ENCODE peak calls at places on chromosomes 12 and 14, in six cellular contexts. Q, Z, T, U, D and H are unnamed samples. For H3K36me3, the result is how much of the 10 kb centered on the place peaks cover.

GRCh38 chr14:24013654-24014514 is 25.2 kb downstream of the DHRS4L2 start:
- DNase-seq in T (peak), Q (peak), U (no peak), Z (peak), D (peak), H (peak)

GRCh38 chr12:81520064-81520945 is 238.8 kb downstream of the PPFIA2 start:
- DNase-seq in D (no peak), Q (no peak), Z (no peak), U (no peak), T (no peak), H (no peak)

GRCh38 chr12:130838284-130838950 is 633 bp downstream of the STX2 start:
- DNase-seq in D (no peak), Q (peak), U (no peak), T (no peak), Z (no peak), H (peak)

GRCh38 chr14:89841855-89842254 is 112.7 kb downstream of the EFCAB11 start:
- DNase-seq in Q (no peak), Z (peak), U (no peak), D (no peak), T (no peak), H (no peak)

GRCh38 chr14:99537399-99537798 is 56.2 kb downstream of the CCNK start:
- DNase-seq in Q (no peak), T (no peak), D (peak), U (peak), Z (peak), H (no peak)

GRCh38 chr12:124490584-124491305 is 76.7 kb downstream of the NCOR2 start:
- DNase-seq in U (peak), Z (peak), Q (peak), D (no peak), T (no peak), H (no peak)

GRCh38 chr12:109277899-109278762 is 31.0 kb downstream of the FOXN4 start:
- DNase-seq in Z (no peak), T (no peak), Q (peak), D (no peak), U (no peak), H (peak)

GRCh38 chr14:38079268-38079667 is 128.4 kb upstream of the SSTR1 start:
- DNase-seq in U (no peak), T (peak), Q (no peak), Z (no peak), D (peak), H (no peak)

GRCh38 chr14:105702275-105702817 is 176.0 kb downstream of the TMEM121 start:
- DNase-seq in U (no peak), Z (no peak), Q (no peak), D (no peak), T (no peak), H (no peak)

GRCh38 chr12:96448287-96448686 is 41.1 kb upstream of the CFAP54 start:
- DNase-seq in Z (no peak), T (no peak), U (no peak), Q (no peak), D (peak), H (peak)

GRCh38 chr12:95593266-95593871 is 42.1 kb upstream of the USP44 start:
- DNase-seq in Z (no peak), Q (no peak), D (no peak), T (no peak), U (peak), H (no peak)

GRCh38 chr12:121889267-121889624 is 656 bp downstream of the PSMD9 start:
- DNase-seq in Z (no peak), Q (no peak), T (no peak), D (no peak), U (no peak), H (no peak)

GRCh38 chr12:80707830-80708534 is 548 bp downstream of the MYF6 start:
- DNase-seq in D (no peak), T (no peak), U (no peak), Z (peak), Q (no peak), H (no peak)

GRCh38 chr12:31324116-31324844 is 1.7 kb downstream of the SINHCAF start:
- DNase-seq in U (peak), Z (peak), D (no peak), T (no peak), Q (peak), H (peak)

GRCh38 chr14:64806202-64806861 is 73.4 kb downstream of the SPTB start:
- DNase-seq in D (peak), Q (no peak), T (no peak), Z (no peak), U (no peak), H (peak)

GRCh38 chr12:45988259-45988658 is 2.1 kb downstream of the SCAF11 start:
- DNase-seq in Q (no peak), U (no peak), Z (no peak), D (no peak), T (no peak), H (no peak)

GRCh38 chr12:124520258-124520657 is 47.2 kb downstream of the NCOR2 start:
- DNase-seq in Z (no peak), D (no peak), Q (peak), T (no peak), U (peak), H (peak)

GRCh38 chr14:27559848-27560247 is 962.0 kb upstream of the NOVA1 start:
- DNase-seq in D (no peak), U (no peak), Z (no peak), T (no peak), Q (no peak), H (no peak)

GRCh38 chr12:12534975-12535374 is 27.7 kb downstream of the DUSP16 start:
- DNase-seq in D (no peak), Q (no peak), Z (no peak), U (peak), T (no peak), H (no peak)

GRCh38 chr14:89936654-89937185 is 17.8 kb downstream of the EFCAB11 start:
- DNase-seq in Z (no peak), Q (no peak), D (no peak), U (no peak), T (no peak), H (no peak)

GRCh38 chr12:114913871-114914801 is 230.2 kb upstream of the TBX3 start:
- DNase-seq in T (no peak), Z (no peak), U (no peak), D (peak), Q (no peak), H (peak)

GRCh38 chr12:124871297-124871696 is 7.6 kb upstream of the SCARB1 start:
- DNase-seq in Z (no peak), U (no peak), T (no peak), Q (no peak), D (no peak), H (no peak)

GRCh38 chr12:59113831-59114273 is 193.5 kb upstream of the LRIG3 start:
- DNase-seq in D (peak), Z (peak), T (peak), U (peak), Q (peak), H (peak)

GRCh38 chr12:122795807-122796206 is 21.4 kb downstream of the CCDC62 start:
- DNase-seq in U (no peak), D (no peak), T (no peak), Q (no peak), Z (peak), H (no peak)

GRCh38 chr12:67456281-67456918 is 187.2 kb downstream of the CAND1 start:
- DNase-seq in Q (no peak), D (no peak), Z (no peak), T (no peak), U (no peak), H (no peak)

GRCh38 chr12:27785882-27786570 is 6.0 kb upstream of the MANSC4 start:
- DNase-seq in U (no peak), T (no peak), Z (no peak), Q (no peak), D (no peak), H (no peak)
- H3K4me3 ChIP-seq in U (no peak), T (no peak), Z (no peak), Q (no peak), D (no peak), H (no peak)

DNA sequence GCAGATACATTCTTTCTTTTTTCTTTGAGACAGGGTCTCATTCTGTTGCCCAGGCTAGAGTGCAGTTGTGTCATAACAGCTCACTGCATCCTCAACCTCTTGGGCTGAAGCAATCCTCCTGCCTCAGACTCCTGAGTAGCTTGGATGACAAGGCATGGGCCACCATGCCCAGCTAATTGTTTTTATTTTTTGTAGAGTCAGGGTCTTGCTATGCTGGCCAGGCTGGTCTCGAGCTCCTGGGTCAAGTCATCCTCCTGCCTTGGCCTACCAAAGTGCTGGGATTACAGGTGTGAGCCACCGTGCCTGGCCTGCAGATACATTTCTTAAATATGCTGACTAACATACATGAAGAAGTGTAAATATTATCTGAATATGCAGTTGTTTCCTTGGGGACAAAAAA is 115.8 kb downstream of the HECTD4 start:
- DNase-seq in U (no peak), T (no peak), Q (no peak), Z (no peak), D (no peak), H (no peak)
- H3K36me3 ChIP-seq in U (half or more), T (under half), Q (under half), Z (under half), D (under half), H (under half)

GRCh38 chr14:100891051-100891450 is 12.5 kb downstream of the RTL1 start:
- DNase-seq in Z (no peak), U (peak), Q (peak), D (no peak), T (no peak), H (no peak)
- H3K4me3 ChIP-seq in Z (no peak), U (no peak), Q (no peak), D (no peak), T (no peak), H (no peak)

GRCh38 chr14:50353126-50353525 is 41.0 kb downstream of the DMAC2L start:
- DNase-seq in Z (no peak), D (no peak), Q (no peak), T (no peak), U (no peak), H (no peak)
- H3K36me3 ChIP-seq in Z (under half), D (under half), Q (under half), T (under half), U (under half), H (under half)

GRCh38 chr12:69094606-69095216 is 144.7 kb upstream of the CPSF6 start:
- DNase-seq in U (no peak), Z (no peak), T (no peak), D (no peak), Q (no peak), H (no peak)

GRCh38 chr12:69099201-69099837 is 140.1 kb upstream of the CPSF6 start:
- DNase-seq in U (no peak), Q (no peak), T (no peak), Z (peak), D (no peak), H (no peak)

GRCh38 chr12:69096669-69097364 is 142.6 kb upstream of the CPSF6 start:
- DNase-seq in U (no peak), Z (no peak), Q (no peak), T (no peak), D (no peak), H (no peak)

GRCh38 chr12:69095765-69096477 is 143.4 kb upstream of the CPSF6 start:
- DNase-seq in Q (no peak), U (no peak), Z (no peak), T (no peak), D (no peak), H (no peak)

GRCh38 chr12:69097619-69098368 is 141.6 kb upstream of the CPSF6 start:
- DNase-seq in Q (no peak), Z (no peak), T (no peak), D (no peak), U (no peak), H (no peak)
- H3K4me3 ChIP-seq in Q (no peak), Z (no peak), T (no peak), D (no peak), U (no peak), H (no peak)

DNA sequence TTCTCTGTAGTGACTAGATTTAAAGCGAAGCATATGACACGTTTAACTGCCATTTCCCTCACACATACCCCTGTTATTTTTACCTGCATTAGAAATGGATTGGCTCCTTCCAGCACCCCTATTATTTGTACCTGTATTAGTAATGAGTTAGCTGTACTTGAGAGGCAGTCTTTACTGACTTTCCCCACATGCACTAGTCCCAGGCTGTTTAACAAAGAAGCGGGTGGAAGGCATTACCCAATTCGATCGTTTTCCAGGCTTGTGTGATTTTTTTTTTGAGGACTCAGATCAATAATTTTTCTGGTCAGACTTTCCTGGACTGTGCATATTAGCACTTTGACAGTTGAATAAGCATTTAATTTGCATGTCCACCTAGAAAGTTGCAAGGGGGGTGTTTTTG is 46.4 kb downstream of the RAD52 start:
- DNase-seq in T (no peak), D (no peak), Q (no peak), U (no peak), Z (no peak), H (no peak)
- H3K36me3 ChIP-seq in T (under half), D (under half), Q (half or more), U (half or more), Z (under half), H (under half)

GRCh38 chr14:97624985-97625384 is 827.8 kb downstream of the VRK1 start:
- DNase-seq in D (no peak), T (no peak), U (no peak), Q (no peak), Z (no peak), H (no peak)

GRCh38 chr14:97626088-97626487 is 828.9 kb downstream of the VRK1 start:
- DNase-seq in Z (no peak), T (no peak), D (no peak), Q (no peak), U (no peak), H (no peak)

GRCh38 chr14:97620071-97620470 is 822.9 kb downstream of the VRK1 start:
- DNase-seq in D (no peak), Z (no peak), Q (no peak), U (no peak), T (no peak), H (no peak)

GRCh38 chr14:97625512-97625911 is 828.3 kb downstream of the VRK1 start:
- DNase-seq in D (no peak), T (no peak), U (no peak), Q (no peak), Z (no peak), H (no peak)
- H3K4me3 ChIP-seq in D (no peak), T (no peak), U (no peak), Q (no peak), Z (no peak), H (no peak)

DNA sequence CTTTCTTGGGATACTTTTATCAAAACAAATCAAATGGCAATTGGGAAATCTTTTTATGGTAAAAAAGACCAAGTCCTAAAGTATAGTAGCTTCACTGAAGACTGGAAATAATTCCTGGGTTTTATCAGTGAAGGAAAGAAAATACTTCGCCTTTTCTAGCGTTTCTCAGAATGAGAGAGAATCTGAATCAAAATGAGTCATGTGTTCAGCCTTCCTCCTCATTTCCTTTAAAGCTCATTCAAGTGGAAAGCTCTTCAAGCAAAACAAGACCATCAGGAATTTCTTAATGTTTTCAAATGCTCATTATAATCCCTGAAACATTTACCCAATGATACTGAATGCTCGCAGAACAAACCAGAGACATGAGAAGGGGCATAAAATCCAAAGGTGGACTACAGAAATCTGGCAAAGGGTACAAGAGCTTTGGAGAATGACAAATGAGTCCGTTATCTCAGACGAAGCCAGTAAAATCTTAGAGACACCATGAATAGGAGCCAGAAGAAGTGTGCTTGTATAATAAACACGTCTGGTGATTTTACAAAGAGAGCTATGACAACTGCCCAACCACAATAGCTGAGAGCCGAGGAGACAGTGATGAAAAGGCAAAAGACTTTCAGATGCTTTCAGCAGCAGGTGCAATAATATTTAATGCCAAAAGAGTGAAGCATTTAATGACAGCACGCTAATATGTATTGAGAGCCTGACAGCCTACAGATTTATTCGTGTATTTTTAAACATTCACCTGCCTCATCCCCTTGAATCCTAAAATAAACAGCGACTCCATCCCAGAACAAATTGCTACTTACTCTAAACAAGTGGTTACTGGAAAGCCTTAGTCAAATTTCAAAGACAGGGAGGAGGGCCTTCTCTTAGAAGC is 19.1 kb downstream of the SPRING1 start:
- DNase-seq in U (no peak), Z (no peak), D (peak), Q (no peak), T (no peak), H (no peak)
- H3K36me3 ChIP-seq in U (under half), Z (under half), D (under half), Q (under half), T (under half), H (under half)

DNA sequence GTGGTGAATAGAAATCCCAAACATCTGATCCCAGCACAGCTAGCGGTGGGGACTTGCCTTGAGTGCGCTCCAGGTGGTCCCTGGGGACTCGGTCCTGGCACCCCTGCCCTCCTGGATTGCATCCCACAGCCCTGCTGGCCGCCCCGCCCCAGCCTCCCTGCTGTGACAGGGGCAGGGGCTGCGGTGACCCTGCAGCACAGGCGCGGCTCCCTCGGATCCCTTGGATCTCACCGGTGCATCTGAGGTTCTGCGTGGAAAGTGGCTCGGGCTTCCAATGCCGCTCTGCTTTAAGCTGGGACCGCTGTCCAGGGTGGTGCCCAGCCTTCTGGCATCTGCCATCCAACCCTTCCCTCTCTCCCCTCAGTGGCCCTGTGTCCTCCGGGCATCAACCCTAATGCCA is 16.0 kb downstream of the ANKRD9 start:
- DNase-seq in D (no peak), T (no peak), Z (peak), U (no peak), Q (no peak), H (no peak)
- H3K4me3 ChIP-seq in D (no peak), T (no peak), Z (no peak), U (no peak), Q (no peak), H (no peak)